ENCODE peak calls at places on chromosomes 6 and 20, in six cellular contexts. One of them, this sample, is unnamed.

GRCh38 chr6:107543567-107543966 is 53.6 kb downstream of the SOBP start:
- DNase-seq in suprapubic skin: no peak
- DNase-seq in tibial nerve: no peak
- DNase-seq in heart left ventricle: no peak
- DNase-seq in HCT116: no peak
- DNase-seq in body of pancreas: no peak
- DNase-seq in this sample: no peak

GRCh38 chr20:354298-354977 is 7.5 kb downstream of the NRSN2 start:
- DNase-seq in suprapubic skin: peak
- DNase-seq in tibial nerve: peak
- DNase-seq in heart left ventricle: peak
- DNase-seq in HCT116: peak
- DNase-seq in body of pancreas: peak
- DNase-seq in this sample: no peak

GRCh38 chr6:13397359-13398080 is 69.2 kb upstream of the TBC1D7 start:
- DNase-seq in suprapubic skin: no peak
- DNase-seq in tibial nerve: no peak
- DNase-seq in heart left ventricle: no peak
- DNase-seq in HCT116: no peak
- DNase-seq in body of pancreas: no peak
- DNase-seq in this sample: no peak

GRCh38 chr6:170062209-170062903 is 228.5 kb downstream of the DLL1 start:
- DNase-seq in suprapubic skin: peak
- DNase-seq in tibial nerve: no peak
- DNase-seq in heart left ventricle: no peak
- DNase-seq in HCT116: no peak
- DNase-seq in body of pancreas: no peak
- DNase-seq in this sample: no peak

GRCh38 chr20:10007158-10007557 is 27.6 kb upstream of the ANKEF1 start:
- DNase-seq in suprapubic skin: no peak
- DNase-seq in tibial nerve: no peak
- DNase-seq in heart left ventricle: no peak
- DNase-seq in HCT116: no peak
- DNase-seq in body of pancreas: no peak
- DNase-seq in this sample: no peak

GRCh38 chr6:586553-586952 is 70.3 kb downstream of the HUS1B start:
- DNase-seq in suprapubic skin: no peak
- DNase-seq in tibial nerve: no peak
- DNase-seq in heart left ventricle: no peak
- DNase-seq in HCT116: peak
- DNase-seq in body of pancreas: no peak
- DNase-seq in this sample: no peak

GRCh38 chr6:157666721-157667120 is 156.3 kb upstream of the SNX9 start:
- DNase-seq in suprapubic skin: no peak
- DNase-seq in tibial nerve: no peak
- DNase-seq in heart left ventricle: no peak
- DNase-seq in HCT116: no peak
- DNase-seq in body of pancreas: no peak
- DNase-seq in this sample: no peak

GRCh38 chr20:56171087-56172012 is 77.2 kb upstream of the MC3R start:
- DNase-seq in suprapubic skin: no peak
- DNase-seq in tibial nerve: no peak
- DNase-seq in heart left ventricle: no peak
- DNase-seq in HCT116: no peak
- DNase-seq in body of pancreas: no peak
- DNase-seq in this sample: no peak

GRCh38 chr6:108988291-108988690 is 106.4 kb downstream of the SESN1 start:
- DNase-seq in suprapubic skin: no peak
- DNase-seq in tibial nerve: no peak
- DNase-seq in heart left ventricle: no peak
- DNase-seq in HCT116: no peak
- DNase-seq in body of pancreas: no peak
- DNase-seq in this sample: no peak

GRCh38 chr6:3360727-3361045 is 96.2 kb downstream of the SLC22A23 start:
- DNase-seq in suprapubic skin: peak
- DNase-seq in tibial nerve: no peak
- DNase-seq in heart left ventricle: no peak
- DNase-seq in HCT116: no peak
- DNase-seq in body of pancreas: no peak
- DNase-seq in this sample: no peak

GRCh38 chr6:168258795-168259194 is 60.8 kb downstream of the DACT2 start:
- DNase-seq in suprapubic skin: no peak
- DNase-seq in tibial nerve: no peak
- DNase-seq in heart left ventricle: no peak
- DNase-seq in HCT116: no peak
- DNase-seq in body of pancreas: no peak
- DNase-seq in this sample: no peak

GRCh38 chr6:36290668-36291620 is 21.1 kb downstream of the PNPLA1 start:
- DNase-seq in suprapubic skin: no peak
- DNase-seq in tibial nerve: no peak
- DNase-seq in heart left ventricle: no peak
- DNase-seq in HCT116: peak
- DNase-seq in body of pancreas: no peak
- DNase-seq in this sample: no peak

GRCh38 chr6:167815296-167815980 is 11.3 kb upstream of the AFDN start:
- DNase-seq in suprapubic skin: no peak
- DNase-seq in tibial nerve: no peak
- DNase-seq in heart left ventricle: no peak
- DNase-seq in HCT116: no peak
- DNase-seq in body of pancreas: no peak
- DNase-seq in this sample: no peak

GRCh38 chr6:72788188-72788587 is 166.3 kb downstream of the KCNQ5 start:
- DNase-seq in suprapubic skin: no peak
- DNase-seq in tibial nerve: no peak
- DNase-seq in heart left ventricle: no peak
- DNase-seq in HCT116: no peak
- DNase-seq in body of pancreas: no peak
- DNase-seq in this sample: no peak

GRCh38 chr6:102488729-102489128 is 1095.2 kb downstream of the GRIK2 start:
- DNase-seq in suprapubic skin: no peak
- DNase-seq in tibial nerve: no peak
- DNase-seq in heart left ventricle: no peak
- DNase-seq in HCT116: no peak
- DNase-seq in body of pancreas: no peak
- DNase-seq in this sample: no peak

GRCh38 chr20:16459019-16459700 is 114.1 kb downstream of the KIF16B start:
- DNase-seq in suprapubic skin: no peak
- DNase-seq in tibial nerve: peak
- DNase-seq in heart left ventricle: peak
- DNase-seq in HCT116: no peak
- DNase-seq in body of pancreas: no peak
- DNase-seq in this sample: peak

GRCh38 chr6:24495516-24495847 is 713 bp downstream of the ALDH5A1 start:
- DNase-seq in suprapubic skin: peak
- DNase-seq in tibial nerve: peak
- DNase-seq in heart left ventricle: peak
- DNase-seq in HCT116: peak
- DNase-seq in body of pancreas: peak
- DNase-seq in this sample: no peak

GRCh38 chr20:25284131-25284601 is 36.3 kb downstream of the PYGB start:
- DNase-seq in suprapubic skin: peak
- DNase-seq in tibial nerve: no peak
- DNase-seq in heart left ventricle: peak
- DNase-seq in HCT116: no peak
- DNase-seq in body of pancreas: peak
- DNase-seq in this sample: no peak

GRCh38 chr6:140572129-140572528 is 1197.7 kb upstream of the CITED2 start:
- DNase-seq in suprapubic skin: no peak
- DNase-seq in tibial nerve: no peak
- DNase-seq in heart left ventricle: no peak
- DNase-seq in HCT116: no peak
- DNase-seq in body of pancreas: no peak
- DNase-seq in this sample: no peak

GRCh38 chr6:84107495-84107894 is 73.9 kb downstream of the MRAP2 start:
- DNase-seq in suprapubic skin: no peak
- DNase-seq in tibial nerve: no peak
- DNase-seq in heart left ventricle: no peak
- DNase-seq in HCT116: no peak
- DNase-seq in body of pancreas: no peak
- DNase-seq in this sample: no peak

GRCh38 chr6:16401868-16402267 is 163.5 kb downstream of the GMPR start:
- DNase-seq in suprapubic skin: no peak
- DNase-seq in tibial nerve: no peak
- DNase-seq in heart left ventricle: no peak
- DNase-seq in HCT116: no peak
- DNase-seq in body of pancreas: no peak
- DNase-seq in this sample: no peak

GRCh38 chr6:43621078-43621835 is 7.8 kb downstream of the GTPBP2 start:
- DNase-seq in suprapubic skin: no peak
- DNase-seq in tibial nerve: no peak
- DNase-seq in heart left ventricle: no peak
- DNase-seq in HCT116: no peak
- DNase-seq in body of pancreas: no peak
- DNase-seq in this sample: no peak

GRCh38 chr6:43911625-43912577 is 141.9 kb downstream of the VEGFA start:
- DNase-seq in suprapubic skin: no peak
- DNase-seq in tibial nerve: no peak
- DNase-seq in heart left ventricle: no peak
- DNase-seq in HCT116: no peak
- DNase-seq in body of pancreas: no peak
- DNase-seq in this sample: no peak

GRCh38 chr6:128029841-128030240 is 129.0 kb upstream of the THEMIS start:
- DNase-seq in suprapubic skin: no peak
- DNase-seq in tibial nerve: no peak
- DNase-seq in heart left ventricle: no peak
- DNase-seq in HCT116: no peak
- DNase-seq in body of pancreas: no peak
- DNase-seq in this sample: no peak

GRCh38 chr6:126367849-126368248 is 27.9 kb downstream of the CENPW start:
- DNase-seq in suprapubic skin: no peak
- DNase-seq in tibial nerve: no peak
- DNase-seq in heart left ventricle: no peak
- DNase-seq in HCT116: no peak
- DNase-seq in body of pancreas: no peak
- DNase-seq in this sample: no peak

GRCh38 chr6:36848658-36849441 is 9.6 kb upstream of the CPNE5 start:
- DNase-seq in suprapubic skin: peak
- DNase-seq in tibial nerve: no peak
- DNase-seq in heart left ventricle: peak
- DNase-seq in HCT116: no peak
- DNase-seq in body of pancreas: peak
- DNase-seq in this sample: no peak

GRCh38 chr6:165704001-165704748 is 41.1 kb upstream of the PDE10A start:
- DNase-seq in suprapubic skin: no peak
- DNase-seq in tibial nerve: no peak
- DNase-seq in heart left ventricle: no peak
- DNase-seq in HCT116: no peak
- DNase-seq in body of pancreas: no peak
- DNase-seq in this sample: no peak

GRCh38 chr6:51459958-51460357 is 627.5 kb downstream of the PKHD1 start:
- DNase-seq in suprapubic skin: no peak
- DNase-seq in tibial nerve: no peak
- DNase-seq in heart left ventricle: no peak
- DNase-seq in HCT116: no peak
- DNase-seq in body of pancreas: no peak
- DNase-seq in this sample: no peak

GRCh38 chr6:149834513-149835481 is 29.4 kb downstream of the LRP11 start:
- DNase-seq in suprapubic skin: no peak
- DNase-seq in tibial nerve: peak
- DNase-seq in heart left ventricle: no peak
- DNase-seq in HCT116: peak
- DNase-seq in body of pancreas: peak
- DNase-seq in this sample: no peak

GRCh38 chr6:18528084-18528743 is 141.1 kb downstream of the RNF144B start:
- DNase-seq in suprapubic skin: no peak
- DNase-seq in tibial nerve: no peak
- DNase-seq in heart left ventricle: no peak
- DNase-seq in HCT116: no peak
- DNase-seq in body of pancreas: no peak
- DNase-seq in this sample: no peak

GRCh38 chr6:159969921-159970320 is 1.0 kb downstream of the IGF2R start:
- DNase-seq in suprapubic skin: peak
- DNase-seq in tibial nerve: peak
- DNase-seq in heart left ventricle: peak
- DNase-seq in HCT116: peak
- DNase-seq in body of pancreas: peak
- DNase-seq in this sample: peak
- TF ChIP-seq POLR2A in suprapubic skin: no peak
- TF ChIP-seq POLR2A in tibial nerve: peak
- TF ChIP-seq POLR2A in heart left ventricle: no peak
- TF ChIP-seq POLR2A in HCT116: no peak
- TF ChIP-seq POLR2A in body of pancreas: no peak
- TF ChIP-seq POLR2A in this sample: no peak

GRCh38 chr20:3767434-3768341 is at the start of gene ADISSP:
- DNase-seq in suprapubic skin: peak
- DNase-seq in tibial nerve: peak
- DNase-seq in heart left ventricle: peak
- DNase-seq in HCT116: peak
- DNase-seq in body of pancreas: peak
- DNase-seq in this sample: peak
- TF ChIP-seq POLR2A in suprapubic skin: no peak
- TF ChIP-seq POLR2A in tibial nerve: peak
- TF ChIP-seq POLR2A in heart left ventricle: no peak
- TF ChIP-seq POLR2A in HCT116: peak
- TF ChIP-seq POLR2A in body of pancreas: peak
- TF ChIP-seq POLR2A in this sample: no peak

GRCh38 chr6:53065266-53066058 is at the start of gene FBXO9:
- DNase-seq in suprapubic skin: peak
- DNase-seq in tibial nerve: no peak
- DNase-seq in heart left ventricle: peak
- DNase-seq in HCT116: no peak
- DNase-seq in body of pancreas: peak
- DNase-seq in this sample: no peak
- TF ChIP-seq POLR2A in suprapubic skin: no peak
- TF ChIP-seq POLR2A in tibial nerve: peak
- TF ChIP-seq POLR2A in heart left ventricle: no peak
- TF ChIP-seq POLR2A in HCT116: no peak
- TF ChIP-seq POLR2A in body of pancreas: peak
- TF ChIP-seq POLR2A in this sample: peak

GRCh38 chr6:31971993-31972708 is at the start of gene DXO:
- DNase-seq in suprapubic skin: peak
- DNase-seq in tibial nerve: peak
- DNase-seq in heart left ventricle: peak
- DNase-seq in HCT116: peak
- DNase-seq in body of pancreas: peak
- DNase-seq in this sample: peak
- TF ChIP-seq POLR2A in suprapubic skin: no peak
- TF ChIP-seq POLR2A in tibial nerve: peak
- TF ChIP-seq POLR2A in heart left ventricle: no peak
- TF ChIP-seq POLR2A in HCT116: no peak
- TF ChIP-seq POLR2A in body of pancreas: peak
- TF ChIP-seq POLR2A in this sample: peak

GRCh38 chr6:111265842-111266241 is 178.5 kb downstream of the SLC16A10 start:
- DNase-seq in suprapubic skin: no peak
- DNase-seq in tibial nerve: no peak
- DNase-seq in heart left ventricle: no peak
- DNase-seq in HCT116: no peak
- DNase-seq in body of pancreas: no peak
- DNase-seq in this sample: no peak
- TF ChIP-seq POLR2A in suprapubic skin: no peak
- TF ChIP-seq POLR2A in tibial nerve: no peak
- TF ChIP-seq POLR2A in heart left ventricle: no peak
- TF ChIP-seq POLR2A in HCT116: no peak
- TF ChIP-seq POLR2A in body of pancreas: no peak
- TF ChIP-seq POLR2A in this sample: no peak